ENCODE peak calls at places on chromosomes 12 and 14, in six cellular contexts. N is C1 segment of cervical spinal cord, S is OCI-LY7, C is body of pancreas, F is SJCRH30, G is activated gamma-delta T cell treated with Interleukin-2 at 50 U/mL for 16 hours. X is an unnamed sample.

GRCh38 chr12:128572311-128572810 is 251.4 kb downstream of the SLC15A4 start:
- DNase-seq in N (no peak), S (no peak), C (no peak), F (no peak), G (no peak), X (no peak)

GRCh38 chr12:33813536-33813935 is 208.8 kb upstream of the ALG10 start:
- DNase-seq in N (no peak), S (no peak), C (no peak), F (peak), G (no peak), X (no peak)

GRCh38 chr12:2161478-2161877 is 108.7 kb downstream of the CACNA1C start:
- DNase-seq in N (peak), S (no peak), C (peak), F (no peak), G (no peak), X (no peak)

GRCh38 chr12:113244015-113244983 is 23.0 kb downstream of the TPCN1 start:
- DNase-seq in N (peak), S (no peak), C (peak), F (no peak), G (no peak), X (no peak)

GRCh38 chr12:121578230-121579189 is 2.3 kb downstream of the KDM2B start:
- DNase-seq in N (no peak), S (peak), C (no peak), F (no peak), G (peak), X (no peak)

GRCh38 chr14:74871819-74872218 is 4.1 kb downstream of the PROX2 start:
- DNase-seq in N (no peak), S (no peak), C (no peak), F (no peak), G (no peak), X (no peak)

GRCh38 chr12:22480016-22480415 is 64.3 kb downstream of the C2CD5 start:
- DNase-seq in N (no peak), S (no peak), C (no peak), F (peak), G (no peak), X (no peak)

GRCh38 chr14:68627050-68627867 is 165.6 kb downstream of the ZFP36L1 start:
- DNase-seq in N (no peak), S (no peak), C (peak), F (no peak), G (no peak), X (no peak)

GRCh38 chr12:20646239-20646827 is 48.8 kb upstream of the SLCO1C1 start:
- DNase-seq in N (no peak), S (peak), C (no peak), F (peak), G (no peak), X (peak)

GRCh38 chr12:25087596-25087995 is 107.4 kb downstream of the DNAI7 start:
- DNase-seq in N (no peak), S (no peak), C (no peak), F (no peak), G (no peak), X (no peak)

GRCh38 chr12:69064734-69065413 is 131.9 kb upstream of the CPM start:
- DNase-seq in N (no peak), S (no peak), C (no peak), F (no peak), G (no peak), X (no peak)

GRCh38 chr12:110883251-110883650 is 36.5 kb downstream of the CCDC63 start:
- DNase-seq in N (no peak), S (no peak), C (no peak), F (no peak), G (no peak), X (no peak)

GRCh38 chr12:105855691-105856405 is 282.9 kb downstream of the NUAK1 start:
- DNase-seq in N (no peak), S (no peak), C (no peak), F (no peak), G (no peak), X (no peak)

GRCh38 chr12:59629890-59630289 is 34.1 kb downstream of the SLC16A7 start:
- DNase-seq in N (no peak), S (no peak), C (no peak), F (no peak), G (no peak), X (no peak)

GRCh38 chr12:52900166-52900895 is 4.5 kb downstream of the KRT8 start:
- DNase-seq in N (no peak), S (no peak), C (no peak), F (no peak), G (no peak), X (no peak)

GRCh38 chr12:46404225-46404631 is 31.7 kb upstream of the SLC38A2 start:
- DNase-seq in N (no peak), S (no peak), C (no peak), F (no peak), G (no peak), X (no peak)

GRCh38 chr14:44180975-44181374 is 326.1 kb downstream of the FSCB start:
- DNase-seq in N (no peak), S (no peak), C (no peak), F (no peak), G (no peak), X (no peak)

GRCh38 chr14:79749051-79749450 is 462.3 kb downstream of the DIO2 start:
- DNase-seq in N (no peak), S (no peak), C (no peak), F (no peak), G (no peak), X (no peak)

GRCh38 chr12:1496162-1496925 is 98.0 kb downstream of the FBXL14 start:
- DNase-seq in N (no peak), S (no peak), C (peak), F (peak), G (no peak), X (no peak)

GRCh38 chr14:95855606-95856005 is 21.0 kb upstream of the TUNAR start:
- DNase-seq in N (no peak), S (no peak), C (no peak), F (no peak), G (no peak), X (no peak)

GRCh38 chr12:116982721-116983502 is 72.2 kb downstream of the FBXW8 start:
- DNase-seq in N (no peak), S (no peak), C (no peak), F (no peak), G (no peak), X (no peak)

GRCh38 chr12:103779410-103780092 is 61.5 kb downstream of the NT5DC3 start:
- DNase-seq in N (no peak), S (no peak), C (no peak), F (peak), G (no peak), X (no peak)

GRCh38 chr14:98769326-98769725 is 502.7 kb downstream of the BCL11B start:
- DNase-seq in N (no peak), S (no peak), C (no peak), F (no peak), G (no peak), X (no peak)

GRCh38 chr12:112159146-112159541 is 33.8 kb downstream of the TRAFD1 start:
- DNase-seq in N (no peak), S (no peak), C (no peak), F (no peak), G (no peak), X (no peak)

GRCh38 chr14:98651042-98651441 is 621.0 kb downstream of the BCL11B start:
- DNase-seq in N (no peak), S (no peak), C (no peak), F (no peak), G (no peak), X (no peak)

GRCh38 chr14:99681101-99681831 is 2.8 kb upstream of the CYP46A1 start:
- DNase-seq in N (no peak), S (no peak), C (no peak), F (no peak), G (no peak), X (no peak)

GRCh38 chr12:69688496-69689427 is 10.3 kb downstream of the BEST3 start:
- DNase-seq in N (peak), S (no peak), C (peak), F (peak), G (peak), X (no peak)

GRCh38 chr12:39682689-39683477 is 63.3 kb upstream of the ABCD2 start:
- DNase-seq in N (no peak), S (no peak), C (no peak), F (no peak), G (no peak), X (no peak)

GRCh38 chr12:41917827-41918445 is 226.7 kb downstream of the GXYLT1 start:
- DNase-seq in N (no peak), S (no peak), C (no peak), F (no peak), G (no peak), X (peak)

GRCh38 chr12:70661762-70662161 is 24.5 kb upstream of the PTPRB start:
- DNase-seq in N (no peak), S (no peak), C (no peak), F (peak), G (no peak), X (no peak)

GRCh38 chr12:65585648-65586420 is 238.4 kb upstream of the HMGA2 start:
- DNase-seq in N (no peak), S (no peak), C (no peak), F (no peak), G (no peak), X (no peak)

GRCh38 chr14:64826333-64826732 is 53.4 kb downstream of the SPTB start:
- DNase-seq in N (no peak), S (no peak), C (no peak), F (no peak), G (no peak), X (no peak)

GRCh38 chr12:116529048-116529447 is 30.1 kb upstream of the MAP1LC3B2 start:
- DNase-seq in N (no peak), S (no peak), C (peak), F (no peak), G (no peak), X (no peak)

X was measured in MM.1S.